ENCODE peak calls at places on chromosome 1, in six cellular contexts. One of them, this sample, is unnamed.

GRCh38 chr1:19450811-19451564 is 34.4 kb downstream of the CAPZB start:
- DNase-seq in Caco-2: no peak
- DNase-seq in OCI-LY7: no peak
- DNase-seq in MM.1S: no peak
- DNase-seq in transverse colon: no peak
- DNase-seq in stomach: no peak
- DNase-seq in this sample: no peak

GRCh38 chr1:53316742-53317650 is 10.9 kb downstream of the LRP8 start:
- DNase-seq in OCI-LY7: no peak
- DNase-seq in stomach: no peak
- DNase-seq in MM.1S: no peak
- DNase-seq in transverse colon: no peak
- DNase-seq in Caco-2: no peak
- DNase-seq in this sample: no peak

GRCh38 chr1:38990401-38990745 is 703 bp upstream of the AKIRIN1 start:
- DNase-seq in Caco-2: no peak
- DNase-seq in MM.1S: no peak
- DNase-seq in transverse colon: no peak
- DNase-seq in stomach: no peak
- DNase-seq in OCI-LY7: peak
- DNase-seq in this sample: no peak

GRCh38 chr1:201259476-201260235 is 23.6 kb upstream of the PKP1 start:
- DNase-seq in stomach: no peak
- DNase-seq in Caco-2: no peak
- DNase-seq in MM.1S: no peak
- DNase-seq in OCI-LY7: no peak
- DNase-seq in transverse colon: no peak
- DNase-seq in this sample: no peak

GRCh38 chr1:145994391-145995120 is 1.8 kb downstream of the TXNIP start:
- DNase-seq in stomach: peak
- DNase-seq in transverse colon: no peak
- DNase-seq in MM.1S: peak
- DNase-seq in OCI-LY7: no peak
- DNase-seq in Caco-2: no peak
- DNase-seq in this sample: no peak

GRCh38 chr1:24702511-24703293 is 42.5 kb upstream of the CLIC4 start:
- DNase-seq in MM.1S: no peak
- DNase-seq in transverse colon: no peak
- DNase-seq in Caco-2: no peak
- DNase-seq in OCI-LY7: no peak
- DNase-seq in stomach: no peak
- DNase-seq in this sample: no peak

GRCh38 chr1:48222501-48223242 is at the start of gene SLC5A9:
- DNase-seq in stomach: peak
- DNase-seq in MM.1S: no peak
- DNase-seq in Caco-2: peak
- DNase-seq in transverse colon: peak
- DNase-seq in OCI-LY7: no peak
- DNase-seq in this sample: no peak

GRCh38 chr1:110607663-110608230 is 1.6 kb upstream of the KCNA2 start:
- DNase-seq in OCI-LY7: no peak
- DNase-seq in stomach: no peak
- DNase-seq in Caco-2: no peak
- DNase-seq in MM.1S: no peak
- DNase-seq in transverse colon: no peak
- DNase-seq in this sample: no peak

GRCh38 chr1:41890841-41891311 is 27.8 kb downstream of the HIVEP3 start:
- DNase-seq in stomach: peak
- DNase-seq in OCI-LY7: no peak
- DNase-seq in MM.1S: no peak
- DNase-seq in Caco-2: no peak
- DNase-seq in transverse colon: no peak
- DNase-seq in this sample: no peak

GRCh38 chr1:63892632-63893395 is 119.0 kb downstream of the ROR1 start:
- DNase-seq in transverse colon: peak
- DNase-seq in OCI-LY7: peak
- DNase-seq in stomach: no peak
- DNase-seq in Caco-2: no peak
- DNase-seq in MM.1S: no peak
- DNase-seq in this sample: peak

GRCh38 chr1:151626740-151627139 is 14.9 kb downstream of the SNX27 start:
- DNase-seq in Caco-2: no peak
- DNase-seq in transverse colon: no peak
- DNase-seq in MM.1S: no peak
- DNase-seq in OCI-LY7: no peak
- DNase-seq in stomach: no peak
- DNase-seq in this sample: no peak

GRCh38 chr1:158799689-158800088 is 18.7 kb upstream of the OR6N2 start:
- DNase-seq in OCI-LY7: no peak
- DNase-seq in MM.1S: no peak
- DNase-seq in transverse colon: no peak
- DNase-seq in stomach: no peak
- DNase-seq in Caco-2: no peak
- DNase-seq in this sample: no peak

GRCh38 chr1:228317891-228318810 is 88.5 kb downstream of the TRIM11 start:
- DNase-seq in MM.1S: no peak
- DNase-seq in Caco-2: no peak
- DNase-seq in transverse colon: no peak
- DNase-seq in stomach: peak
- DNase-seq in OCI-LY7: no peak
- DNase-seq in this sample: no peak

GRCh38 chr1:7004181-7004580 is 218.9 kb downstream of the CAMTA1 start:
- DNase-seq in MM.1S: no peak
- DNase-seq in transverse colon: no peak
- DNase-seq in stomach: no peak
- DNase-seq in Caco-2: no peak
- DNase-seq in OCI-LY7: no peak
- DNase-seq in this sample: no peak

GRCh38 chr1:159959451-159959850 is 5.4 kb upstream of the SLAMF9 start:
- DNase-seq in transverse colon: no peak
- DNase-seq in stomach: no peak
- DNase-seq in Caco-2: peak
- DNase-seq in OCI-LY7: no peak
- DNase-seq in MM.1S: no peak
- DNase-seq in this sample: no peak

GRCh38 chr1:159960721-159961381 is 6.8 kb upstream of the SLAMF9 start:
- DNase-seq in OCI-LY7: no peak
- DNase-seq in stomach: peak
- DNase-seq in MM.1S: no peak
- DNase-seq in transverse colon: peak
- DNase-seq in Caco-2: no peak
- DNase-seq in this sample: no peak

GRCh38 chr1:159964144-159964543 is 10.1 kb upstream of the SLAMF9 start:
- DNase-seq in Caco-2: no peak
- DNase-seq in OCI-LY7: no peak
- DNase-seq in transverse colon: no peak
- DNase-seq in stomach: no peak
- DNase-seq in MM.1S: no peak
- DNase-seq in this sample: no peak

GRCh38 chr1:159958721-159959380 is 4.8 kb upstream of the SLAMF9 start:
- DNase-seq in MM.1S: no peak
- DNase-seq in transverse colon: no peak
- DNase-seq in stomach: no peak
- DNase-seq in Caco-2: no peak
- DNase-seq in OCI-LY7: no peak
- DNase-seq in this sample: peak

GRCh38 chr1:159962176-159962575 is 8.1 kb upstream of the SLAMF9 start:
- DNase-seq in stomach: no peak
- DNase-seq in transverse colon: no peak
- DNase-seq in OCI-LY7: no peak
- DNase-seq in MM.1S: no peak
- DNase-seq in Caco-2: no peak
- DNase-seq in this sample: no peak
- H3K4me3 ChIP-seq in stomach: peak
- H3K4me3 ChIP-seq in transverse colon: no peak
- H3K4me3 ChIP-seq in OCI-LY7: no peak
- H3K4me3 ChIP-seq in MM.1S: no peak
- H3K4me3 ChIP-seq in Caco-2: no peak
- H3K4me3 ChIP-seq in this sample: no peak

DNA sequence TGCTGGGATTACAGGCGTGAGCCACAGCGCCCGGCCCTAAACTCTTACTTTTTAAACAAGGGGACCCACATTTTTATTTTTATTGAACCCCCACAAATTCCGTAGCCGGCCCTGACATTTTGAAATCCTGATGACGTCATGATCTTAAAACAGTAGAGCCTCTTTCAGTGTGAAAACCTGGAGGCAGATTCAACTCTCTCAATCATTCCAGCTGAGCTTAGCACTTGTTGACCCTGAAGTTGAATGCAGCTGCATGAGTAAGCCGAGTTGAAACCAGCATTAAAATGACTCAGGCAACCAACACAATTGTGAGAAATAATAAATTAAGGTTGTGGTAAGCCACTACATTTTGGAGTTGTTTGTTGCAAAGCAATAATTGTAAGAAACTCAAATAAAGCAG is 93.9 kb upstream of the ADGRL4 start:
- DNase-seq in stomach: no peak
- DNase-seq in transverse colon: no peak
- DNase-seq in OCI-LY7: no peak
- DNase-seq in Caco-2: no peak
- DNase-seq in MM.1S: no peak
- DNase-seq in this sample: no peak
- H3K4me3 ChIP-seq in stomach: no peak
- H3K4me3 ChIP-seq in transverse colon: no peak
- H3K4me3 ChIP-seq in OCI-LY7: no peak
- H3K4me3 ChIP-seq in Caco-2: no peak
- H3K4me3 ChIP-seq in MM.1S: no peak
- H3K4me3 ChIP-seq in this sample: no peak

DNA sequence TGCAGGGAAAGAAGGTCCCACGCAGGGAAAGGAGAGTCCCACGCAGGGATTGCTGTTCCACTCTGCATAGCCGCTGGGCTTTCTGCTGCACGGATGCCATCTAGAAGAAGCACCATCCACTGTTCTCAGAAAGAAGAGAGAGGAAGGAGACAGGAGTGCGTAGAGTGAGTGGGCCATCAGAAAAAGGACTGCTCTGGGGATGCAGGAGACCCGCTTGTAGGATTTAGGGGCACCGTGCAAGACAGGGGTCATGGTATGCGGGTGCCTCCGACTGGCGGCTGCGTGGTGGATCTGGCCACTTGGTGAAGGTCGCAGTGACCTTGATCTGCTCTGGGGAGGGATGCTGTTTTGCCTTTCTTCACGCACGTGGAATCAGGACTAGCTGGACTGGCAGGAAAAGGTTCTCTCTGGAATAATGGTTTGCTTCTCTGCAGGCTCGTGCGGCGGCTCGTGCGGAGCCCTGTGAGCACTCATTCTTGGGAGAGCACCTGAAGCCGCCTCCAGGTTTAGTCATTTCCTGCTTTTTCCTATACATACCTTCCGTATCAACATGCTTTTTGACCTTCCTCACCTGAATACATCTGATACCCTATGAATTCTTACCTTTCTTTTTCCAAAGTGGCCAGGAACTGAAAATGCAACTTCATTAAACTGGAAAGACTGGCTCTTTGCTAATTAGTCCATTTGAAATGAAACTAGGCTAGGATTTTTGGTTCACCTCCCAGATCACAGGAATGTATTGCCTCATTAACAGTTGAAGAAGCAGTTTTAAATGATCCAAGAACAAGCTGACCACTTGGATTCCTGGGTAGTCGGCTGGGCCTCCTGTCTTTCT is 181.6 kb downstream of the KIF26B start:
- DNase-seq in MM.1S: no peak
- DNase-seq in Caco-2: no peak
- DNase-seq in transverse colon: no peak
- DNase-seq in stomach: peak
- DNase-seq in OCI-LY7: no peak
- DNase-seq in this sample: no peak
- H3K4me3 ChIP-seq in MM.1S: no peak
- H3K4me3 ChIP-seq in Caco-2: no peak
- H3K4me3 ChIP-seq in transverse colon: no peak
- H3K4me3 ChIP-seq in stomach: no peak
- H3K4me3 ChIP-seq in OCI-LY7: no peak
- H3K4me3 ChIP-seq in this sample: no peak

DNA sequence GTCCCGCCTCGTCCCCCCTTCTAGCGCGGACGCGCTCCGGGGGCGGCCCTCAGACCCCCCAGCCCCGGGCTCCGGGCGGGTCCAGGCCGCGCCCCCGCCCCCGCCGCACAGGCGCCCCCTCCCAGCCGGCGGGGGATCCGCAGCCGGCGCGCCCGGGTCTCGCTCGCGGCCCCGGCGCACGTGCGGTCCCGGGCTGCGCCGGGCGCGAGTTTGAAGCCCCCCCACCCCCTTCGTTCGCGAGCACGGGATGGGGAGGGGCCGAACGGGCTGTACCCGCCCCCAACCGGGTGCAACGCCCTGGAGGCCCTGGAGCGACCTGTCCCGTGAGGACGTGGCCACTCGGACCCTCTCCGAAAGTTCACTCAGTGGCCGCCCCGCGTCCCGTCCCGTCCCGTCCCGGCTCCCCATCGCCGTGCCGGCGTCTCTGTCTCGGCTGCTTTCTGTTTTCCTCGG is 796 bp downstream of the PTPRF start:
- DNase-seq in stomach: no peak
- DNase-seq in Caco-2: peak
- DNase-seq in transverse colon: peak
- DNase-seq in MM.1S: no peak
- DNase-seq in OCI-LY7: no peak
- DNase-seq in this sample: no peak
- H3K4me3 ChIP-seq in stomach: peak
- H3K4me3 ChIP-seq in Caco-2: peak
- H3K4me3 ChIP-seq in transverse colon: peak
- H3K4me3 ChIP-seq in MM.1S: peak
- H3K4me3 ChIP-seq in OCI-LY7: no peak
- H3K4me3 ChIP-seq in this sample: peak

GRCh38 chr1:162695687-162696086 is 63.4 kb downstream of the DDR2 start:
- DNase-seq in OCI-LY7: no peak
- DNase-seq in MM.1S: no peak
- DNase-seq in transverse colon: no peak
- DNase-seq in stomach: no peak
- DNase-seq in Caco-2: no peak
- DNase-seq in this sample: no peak
- H3K4me3 ChIP-seq in OCI-LY7: no peak
- H3K4me3 ChIP-seq in MM.1S: no peak
- H3K4me3 ChIP-seq in transverse colon: no peak
- H3K4me3 ChIP-seq in stomach: no peak
- H3K4me3 ChIP-seq in Caco-2: no peak
- H3K4me3 ChIP-seq in this sample: no peak

GRCh38 chr1:150508982-150509381 is 1.1 kb downstream of the ECM1 start:
- DNase-seq in MM.1S: no peak
- DNase-seq in OCI-LY7: no peak
- DNase-seq in transverse colon: no peak
- DNase-seq in stomach: no peak
- DNase-seq in Caco-2: no peak
- DNase-seq in this sample: no peak
- H3K4me3 ChIP-seq in MM.1S: no peak
- H3K4me3 ChIP-seq in OCI-LY7: no peak
- H3K4me3 ChIP-seq in transverse colon: no peak
- H3K4me3 ChIP-seq in stomach: no peak
- H3K4me3 ChIP-seq in Caco-2: no peak
- H3K4me3 ChIP-seq in this sample: no peak